ENCODE peak calls at places on chromosomes 6 and 20, in seven cellular contexts. D is OCI-LY7, X is thoracic aorta, W is fibroblast of lung, Q is endodermal cell, V is cardiac muscle cell, T is sigmoid colon. Z is an unnamed sample.

GRCh38 chr20:11901127-11901526 is 16.6 kb upstream of the BTBD3 start:
- DNase-seq in D (no peak), X (no peak), W (peak; percentile 97), Q (no peak), V (no peak), T (no peak), Z (no peak)

GRCh38 chr20:57498425-57499400 is 26.2 kb downstream of the CTCFL start:
- DNase-seq in D (peak; percentile 70), X (no peak), W (no peak), Q (peak; percentile 88), V (peak; percentile 78), T (no peak), Z (no peak)

GRCh38 chr6:31680841-31681671 is at the start of gene LY6G5C:
- DNase-seq in D (peak; percentile 74), X (peak; percentile 52), W (peak; percentile 85), Q (peak; percentile 89), V (peak; percentile 83), T (peak; percentile 95), Z (peak; percentile 83)

GRCh38 chr6:140538926-140539325 is 1164.5 kb upstream of the CITED2 start:
- DNase-seq in D (no peak), X (no peak), W (peak; percentile 57), Q (no peak), V (no peak), T (no peak), Z (no peak)

GRCh38 chr20:46699651-46700359 is 9.6 kb upstream of the SLC2A10 start:
- DNase-seq in D (no peak), X (no peak), W (no peak), Q (peak; percentile 81), V (no peak), T (no peak), Z (no peak)

GRCh38 chr20:41534842-41535241 is 83.3 kb downstream of the CHD6 start:
- DNase-seq in D (no peak), X (no peak), W (peak; percentile 48), Q (no peak), V (no peak), T (no peak), Z (no peak)

GRCh38 chr6:78829407-78829806 is 37.9 kb upstream of the IRAK1BP1 start:
- DNase-seq in D (no peak), X (no peak), W (no peak), Q (no peak), V (no peak), T (no peak), Z (peak; percentile 7)

GRCh38 chr6:131867744-131868143 is 59.9 kb downstream of the ENPP1 start:
- DNase-seq in D (no peak), X (no peak), W (peak; percentile 82), Q (no peak), V (no peak), T (no peak), Z (no peak)

GRCh38 chr20:57513199-57513598 is 11.7 kb downstream of the CTCFL start:
- DNase-seq in D (no peak), X (no peak), W (no peak), Q (no peak), V (no peak), T (no peak), Z (no peak)

GRCh38 chr6:86706449-86706848 is 230.9 kb upstream of the HTR1E start:
- DNase-seq in D (no peak), X (no peak), W (no peak), Q (peak; percentile 86), V (no peak), T (no peak), Z (no peak)

GRCh38 chr6:103791458-103791857 is 1068.3 kb downstream of the HACE1 start:
- DNase-seq in D (no peak), X (no peak), W (no peak), Q (no peak), V (no peak), T (no peak), Z (no peak)

GRCh38 chr6:38169826-38170526 is 350.4 kb downstream of the ZFAND3 start:
- DNase-seq in D (no peak), X (no peak), W (no peak), Q (peak; percentile 77), V (no peak), T (no peak), Z (peak; percentile 37)

GRCh38 chr20:33488201-33488600 is 1.7 kb upstream of the CBFA2T2 start:
- DNase-seq in D (no peak), X (no peak), W (no peak), Q (no peak), V (no peak), T (peak; percentile 40), Z (no peak)

GRCh38 chr6:166781331-166781730 is 154.3 kb upstream of the RPS6KA2 start:
- DNase-seq in D (no peak), X (no peak), W (no peak), Q (no peak), V (no peak), T (no peak), Z (no peak)

GRCh38 chr6:29762781-29763214 is 39.6 kb downstream of the HLA-F start:
- DNase-seq in D (no peak), X (no peak), W (no peak), Q (peak; percentile 45), V (no peak), T (no peak), Z (no peak)

GRCh38 chr20:4272225-4272624 is 256.9 kb upstream of the RNF24 start:
- DNase-seq in D (no peak), X (no peak), W (peak; percentile 26), Q (no peak), V (no peak), T (no peak), Z (no peak)

GRCh38 chr20:47487175-47487917 is 14.3 kb upstream of the NCOA3 start:
- DNase-seq in D (peak; percentile 96), X (no peak), W (peak; percentile 34), Q (no peak), V (no peak), T (no peak), Z (peak; percentile 21)

GRCh38 chr6:34390531-34391013 is 1.9 kb downstream of the NUDT3 start:
- DNase-seq in D (no peak), X (no peak), W (no peak), Q (no peak), V (no peak), T (peak; percentile 32), Z (no peak)
- H3K27ac ChIP-seq in D (peak overlapping the region; percentile 76), X (no peak overlapping the region), W (no peak overlapping the region), Q (peak overlapping the region; percentile 65), V (peak overlapping the region; percentile 84), T (peak overlapping the region; percentile 95), Z (no peak overlapping the region)

GRCh38 chr6:15504581-15505350 is 158.1 kb downstream of the DTNBP1 start:
- DNase-seq in D (no peak), X (no peak), W (peak; percentile 96), Q (no peak), V (no peak), T (peak; percentile 92), Z (peak; percentile 8)
- H3K4me1 ChIP-seq in D (no peaks in the 10 kb centered on the region), X (peaks cover 10% of the 10 kb centered on the region), W (peaks cover 7% of the 10 kb centered on the region), Q (no peaks in the 10 kb centered on the region), V (no peaks in the 10 kb centered on the region), T (peaks cover 38% of the 10 kb centered on the region), Z (no peaks in the 10 kb centered on the region)

GRCh38 chr6:105608711-105609374 is 206.0 kb upstream of the PREP start:
- DNase-seq in D (no peak), X (no peak), W (peak; percentile 98), Q (no peak), V (no peak), T (no peak), Z (no peak)
- H3K27ac ChIP-seq in D (no peak overlapping the region), X (no peak overlapping the region), W (peak overlapping the region; percentile 76), Q (no peak overlapping the region), V (no peak overlapping the region), T (no peak overlapping the region), Z (peak overlapping the region; percentile 8)

GRCh38 chr6:129659167-129659566 is 50.8 kb downstream of the ARHGAP18 start:
- DNase-seq in D (no peak), X (no peak), W (no peak), Q (no peak), V (no peak), T (no peak), Z (no peak)
- H3K4me1 ChIP-seq in D (no peaks in the 10 kb centered on the region), X (no peaks in the 10 kb centered on the region), W (peaks cover 2% of the 10 kb centered on the region), Q (peaks cover 6% of the 10 kb centered on the region), V (no peaks in the 10 kb centered on the region), T (peaks cover 11% of the 10 kb centered on the region), Z (peaks cover 7% of the 10 kb centered on the region)

GRCh38 chr20:63576311-63576710 is 2.3 kb upstream of the HELZ2 start:
- DNase-seq in D (no peak), X (no peak), W (no peak), Q (no peak), V (no peak), T (no peak), Z (no peak)

GRCh38 chr20:63574829-63575720 is 1.0 kb upstream of the HELZ2 start:
- DNase-seq in D (no peak), X (no peak), W (no peak), Q (no peak), V (no peak), T (no peak), Z (no peak)

GRCh38 chr20:63573739-63574131 is 304 bp downstream of the HELZ2 start:
- DNase-seq in D (no peak), X (no peak), W (no peak), Q (no peak), V (no peak), T (no peak), Z (no peak)

GRCh38 chr20:63572788-63573738 is 976 bp downstream of the HELZ2 start:
- DNase-seq in D (no peak), X (no peak), W (no peak), Q (peak; percentile 75), V (no peak), T (no peak), Z (no peak)

GRCh38 chr20:63574156-63574828 is at the start of gene HELZ2:
- DNase-seq in D (peak; percentile 68), X (no peak), W (peak; percentile 53), Q (peak; percentile 92), V (peak; percentile 78), T (peak; percentile 90), Z (peak; percentile 82)
- H3K27ac ChIP-seq in D (no peak within 1 kb of the TSS), X (no peak within 1 kb of the TSS), W (peak within 1 kb of the TSS; percentile 83), Q (no peak within 1 kb of the TSS), V (no peak within 1 kb of the TSS), T (peak within 1 kb of the TSS; percentile 80), Z (peak within 1 kb of the TSS; percentile 80)

GRCh38 chr6:111417181-111417585 is 65.8 kb downstream of the REV3L start:
- DNase-seq in D (no peak), X (no peak), W (peak; percentile 54), Q (no peak), V (peak; percentile 19), T (peak; percentile 79), Z (no peak)
- H3K4me1 ChIP-seq in D (peaks cover 14% of the 10 kb centered on the region), X (peaks cover 19% of the 10 kb centered on the region), W (peaks cover 2% of the 10 kb centered on the region), Q (no peaks in the 10 kb centered on the region), V (peaks cover 29% of the 10 kb centered on the region), T (peaks cover 60% of the 10 kb centered on the region), Z (peaks cover 3% of the 10 kb centered on the region)

GRCh38 chr6:33610779-33611421 is 10.2 kb upstream of the ITPR3 start:
- DNase-seq in D (no peak), X (no peak), W (no peak), Q (peak; percentile 62), V (no peak), T (peak; percentile 77), Z (peak; percentile 82)
- H3K27ac ChIP-seq in D (no peak overlapping the region), X (no peak overlapping the region), W (no peak overlapping the region), Q (peak overlapping the region; percentile 73), V (peak overlapping the region; percentile 9), T (peak overlapping the region; percentile 47), Z (no peak overlapping the region)